ENCODE peak calls at places on chromosomes 16 and 17, in ten cellular contexts. E is RWPE2, F is T-helper 2 cell, Y is GM12865, L is SK-N-DZ, S is HepG2, Q is mesothelial cell of epicardium, B is ELR, J is stomach, A is B cell. U is an unnamed sample.

GRCh38 chr16:75947626-75948239 is 221.4 kb upstream of the CPHXL start:
- DNase-seq in B (no peak), Q (no peak), L (no peak), J (no peak), F (no peak), A (no peak), E (no peak), S (no peak), Y (no peak), U (no peak)

GRCh38 chr17:65750166-65750565 is 188.7 kb upstream of the AXIN2 start:
- DNase-seq in E (no peak), S (peak), Y (no peak), F (peak), L (no peak), Q (no peak), J (no peak), A (no peak), B (no peak), U (no peak)

GRCh38 chr17:72254808-72255449 is 134.1 kb downstream of the SOX9 start:
- DNase-seq in Q (no peak), Y (no peak), B (peak), L (no peak), A (no peak), J (no peak), F (no peak), E (no peak), S (no peak), U (no peak)

GRCh38 chr17:44607836-44608690 is 48.2 kb upstream of the MEIOC start:
- DNase-seq in J (no peak), A (no peak), L (peak), B (no peak), S (peak), Q (peak), Y (no peak), F (no peak), E (no peak), U (peak)

GRCh38 chr16:50771366-50771765 is 29.5 kb downstream of the CYLD start:
- DNase-seq in A (no peak), J (no peak), S (no peak), B (peak), F (no peak), E (no peak), L (no peak), Q (no peak), Y (no peak), U (no peak)

GRCh38 chr16:22318690-22319358 is 21.6 kb downstream of the POLR3E start:
- DNase-seq in Y (peak), Q (no peak), L (no peak), A (peak), F (peak), B (peak), E (no peak), S (peak), J (peak), U (no peak)

GRCh38 chr16:60605176-60605575 is 1431.1 kb downstream of the CDH8 start:
- DNase-seq in Y (no peak), A (no peak), L (no peak), F (no peak), J (no peak), Q (no peak), E (peak), S (no peak), B (no peak), U (no peak)

GRCh38 chr16:17591655-17592405 is 121.1 kb upstream of the XYLT1 start:
- DNase-seq in A (no peak), S (no peak), B (no peak), L (no peak), Y (no peak), F (peak), J (no peak), Q (no peak), E (no peak), U (no peak)

GRCh38 chr17:74231846-74232713 is 18.7 kb downstream of the TTYH2 start:
- DNase-seq in Y (no peak), E (peak), A (no peak), Q (no peak), J (no peak), B (no peak), L (no peak), F (no peak), S (no peak), U (no peak)

U was measured in retina.